ENCODE peak calls at places on chromosomes 3 and 15, in seven cellular contexts. N is COR-L47, K is Calu3, E is H4, V is HT-29, A is RWPE2, J is left ventricle myocardium superior. U is an unnamed sample.

GRCh38 chr3:129404610-129405009 is 23.8 kb downstream of the EFCAB12 start:
- DNase-seq in E (no peak), V (no peak), A (no peak), K (no peak), N (no peak), J (no peak), U (no peak)

GRCh38 chr15:40106203-40107161 is 2.2 kb downstream of the BMF start:
- DNase-seq in V (peak), J (peak), K (peak), E (peak), A (peak), N (no peak), U (peak)

GRCh38 chr3:128237348-128238099 is 84.2 kb downstream of the EEFSEC start:
- DNase-seq in E (no peak), N (peak), K (no peak), J (no peak), A (no peak), V (no peak), U (no peak)

GRCh38 chr3:17717411-17717810 is 25.0 kb downstream of the TBC1D5 start:
- DNase-seq in N (no peak), K (no peak), E (no peak), V (no peak), A (no peak), J (no peak), U (no peak)

GRCh38 chr3:149291178-149291577 is 42.3 kb downstream of the TM4SF18 start:
- DNase-seq in N (no peak), J (no peak), V (no peak), E (no peak), K (no peak), A (no peak), U (no peak)

GRCh38 chr15:81387629-81388430 is 13.8 kb upstream of the TMC3 start:
- DNase-seq in A (no peak), K (no peak), N (no peak), J (no peak), V (no peak), E (no peak), U (no peak)

GRCh38 chr15:92098869-92099268 is 245.4 kb downstream of the SLCO3A1 start:
- DNase-seq in N (no peak), J (peak), V (no peak), K (no peak), E (no peak), A (no peak), U (peak)

GRCh38 chr15:29040367-29040745 is 154.6 kb downstream of the APBA2 start:
- DNase-seq in K (no peak), N (no peak), A (no peak), J (no peak), E (no peak), V (no peak), U (no peak)

GRCh38 chr3:64238971-64239667 is 13.9 kb upstream of the PRICKLE2 start:
- DNase-seq in N (no peak), E (peak), A (peak), V (no peak), J (peak), K (peak), U (peak)

GRCh38 chr15:39888243-39888642 is 31.8 kb downstream of the GPR176 start:
- DNase-seq in V (no peak), K (no peak), E (no peak), A (no peak), N (no peak), J (no peak), U (no peak)

GRCh38 chr15:52162260-52162659 is 28.9 kb downstream of the GNB5 start:
- DNase-seq in A (no peak), J (no peak), V (no peak), N (no peak), E (no peak), K (no peak), U (no peak)

GRCh38 chr3:16033889-16034687 is 140.4 kb upstream of the GALNT15 start:
- DNase-seq in E (peak), A (no peak), V (no peak), K (no peak), N (no peak), J (no peak), U (no peak)

GRCh38 chr15:78440375-78441373 is 2.7 kb downstream of the IREB2 start:
- DNase-seq in A (no peak), N (no peak), V (no peak), K (no peak), E (no peak), J (no peak), U (no peak)

GRCh38 chr15:52013151-52013791 is 5.7 kb upstream of the MAPK6 start:
- DNase-seq in A (no peak), J (no peak), E (no peak), N (no peak), V (no peak), K (no peak), U (no peak)

GRCh38 chr3:52085883-52086282 is 29.5 kb upstream of the DUSP7 start:
- DNase-seq in N (no peak), K (no peak), V (no peak), J (peak), E (no peak), A (no peak), U (no peak)

GRCh38 chr3:79473993-79474392 is 293.8 kb downstream of the ROBO1 start:
- DNase-seq in N (no peak), E (no peak), J (no peak), A (no peak), V (no peak), K (no peak), U (no peak)

GRCh38 chr15:63476229-63476632 is 28.2 kb upstream of the USP3 start:
- DNase-seq in N (no peak), A (no peak), V (peak), E (peak), J (no peak), K (peak), U (no peak)

GRCh38 chr15:38624248-38625214 is 59.9 kb upstream of the RASGRP1 start:
- DNase-seq in N (no peak), E (no peak), V (no peak), K (peak), J (no peak), A (no peak), U (no peak)

GRCh38 chr3:141632779-141633374 is 105.2 kb upstream of the RNF7 start:
- DNase-seq in E (no peak), J (no peak), V (no peak), A (no peak), N (no peak), K (no peak), U (no peak)

GRCh38 chr3:46417120-46417510 is 10.1 kb downstream of the CCRL2 start:
- DNase-seq in J (no peak), K (no peak), N (no peak), E (no peak), V (no peak), A (no peak), U (no peak)

GRCh38 chr15:68795298-68795848 is 25.3 kb downstream of the ANP32A start:
- DNase-seq in V (no peak), N (peak), J (peak), K (no peak), A (peak), E (no peak), U (peak)

GRCh38 chr3:154176036-154176435 is 54.8 kb downstream of the ARHGEF26 start:
- DNase-seq in N (no peak), A (no peak), J (no peak), V (no peak), E (no peak), K (no peak), U (no peak)

GRCh38 chr3:165206454-165207266 is 10.5 kb upstream of the SLITRK3 start:
- DNase-seq in N (peak), K (peak), J (peak), A (no peak), V (peak), E (peak), U (peak)

U was measured in left ventricle myocardium inferior.